ENCODE peak calls at places on chromosomes 2 and 18, in seven cellular contexts. One of them, this sample, is unnamed.

GRCh38 chr2:208466133-208466919 is 59.7 kb downstream of the PTH2R start:
- DNase-seq in kidney: no peak
- DNase-seq in CD8-positive, alpha-beta T cell: no peak
- DNase-seq in progenitor cell of endocrine pancreas: peak
- DNase-seq in lower lobe of right lung: no peak
- DNase-seq in tibial artery: no peak
- DNase-seq in kidney epithelial cell: peak
- DNase-seq in this sample: no peak

GRCh38 chr2:58516695-58517094 is 275.6 kb upstream of the FANCL start:
- DNase-seq in kidney epithelial cell: no peak
- DNase-seq in progenitor cell of endocrine pancreas: no peak
- DNase-seq in CD8-positive, alpha-beta T cell: no peak
- DNase-seq in lower lobe of right lung: no peak
- DNase-seq in kidney: no peak
- DNase-seq in tibial artery: no peak
- DNase-seq in this sample: no peak

GRCh38 chr2:32925283-32925682 is 21.5 kb upstream of the LTBP1 start:
- DNase-seq in kidney: no peak
- DNase-seq in progenitor cell of endocrine pancreas: no peak
- DNase-seq in kidney epithelial cell: no peak
- DNase-seq in lower lobe of right lung: no peak
- DNase-seq in tibial artery: no peak
- DNase-seq in CD8-positive, alpha-beta T cell: no peak
- DNase-seq in this sample: no peak

GRCh38 chr18:70295192-70295522 is 6.3 kb downstream of the SOCS6 start:
- DNase-seq in lower lobe of right lung: no peak
- DNase-seq in tibial artery: no peak
- DNase-seq in progenitor cell of endocrine pancreas: no peak
- DNase-seq in CD8-positive, alpha-beta T cell: no peak
- DNase-seq in kidney: no peak
- DNase-seq in kidney epithelial cell: no peak
- DNase-seq in this sample: no peak

GRCh38 chr2:10375570-10376266 is 72.4 kb downstream of the ODC1 start:
- DNase-seq in tibial artery: no peak
- DNase-seq in lower lobe of right lung: no peak
- DNase-seq in kidney: no peak
- DNase-seq in kidney epithelial cell: no peak
- DNase-seq in progenitor cell of endocrine pancreas: no peak
- DNase-seq in CD8-positive, alpha-beta T cell: no peak
- DNase-seq in this sample: no peak

GRCh38 chr18:58695772-58696171 is 24.5 kb downstream of the MALT1 start:
- DNase-seq in progenitor cell of endocrine pancreas: no peak
- DNase-seq in lower lobe of right lung: no peak
- DNase-seq in kidney: no peak
- DNase-seq in tibial artery: no peak
- DNase-seq in kidney epithelial cell: no peak
- DNase-seq in CD8-positive, alpha-beta T cell: no peak
- DNase-seq in this sample: no peak

GRCh38 chr2:173130521-173131467 is 55.1 kb downstream of the MAP3K20 start:
- DNase-seq in CD8-positive, alpha-beta T cell: no peak
- DNase-seq in lower lobe of right lung: no peak
- DNase-seq in progenitor cell of endocrine pancreas: no peak
- DNase-seq in kidney epithelial cell: no peak
- DNase-seq in tibial artery: no peak
- DNase-seq in kidney: no peak
- DNase-seq in this sample: no peak

GRCh38 chr2:212177724-212178123 is 360.9 kb downstream of the ERBB4 start:
- DNase-seq in progenitor cell of endocrine pancreas: no peak
- DNase-seq in tibial artery: no peak
- DNase-seq in kidney: no peak
- DNase-seq in lower lobe of right lung: no peak
- DNase-seq in CD8-positive, alpha-beta T cell: no peak
- DNase-seq in kidney epithelial cell: no peak
- DNase-seq in this sample: no peak

GRCh38 chr18:2906522-2907458 is 60.0 kb downstream of the EMILIN2 start:
- DNase-seq in tibial artery: no peak
- DNase-seq in kidney epithelial cell: no peak
- DNase-seq in CD8-positive, alpha-beta T cell: peak
- DNase-seq in kidney: peak
- DNase-seq in progenitor cell of endocrine pancreas: peak
- DNase-seq in lower lobe of right lung: peak
- DNase-seq in this sample: no peak

GRCh38 chr2:44163782-44164181 is 4.9 kb upstream of the PPM1B start:
- DNase-seq in progenitor cell of endocrine pancreas: no peak
- DNase-seq in kidney: no peak
- DNase-seq in tibial artery: no peak
- DNase-seq in CD8-positive, alpha-beta T cell: no peak
- DNase-seq in lower lobe of right lung: no peak
- DNase-seq in kidney epithelial cell: no peak
- DNase-seq in this sample: no peak

GRCh38 chr2:183696028-183696427 is 571.8 kb downstream of the NUP35 start:
- DNase-seq in CD8-positive, alpha-beta T cell: no peak
- DNase-seq in lower lobe of right lung: no peak
- DNase-seq in tibial artery: no peak
- DNase-seq in kidney: no peak
- DNase-seq in kidney epithelial cell: no peak
- DNase-seq in progenitor cell of endocrine pancreas: no peak
- DNase-seq in this sample: no peak

GRCh38 chr2:124542932-124543640 is 518.0 kb downstream of the CNTNAP5 start:
- DNase-seq in tibial artery: no peak
- DNase-seq in progenitor cell of endocrine pancreas: no peak
- DNase-seq in kidney epithelial cell: no peak
- DNase-seq in lower lobe of right lung: no peak
- DNase-seq in CD8-positive, alpha-beta T cell: no peak
- DNase-seq in kidney: no peak
- DNase-seq in this sample: no peak

GRCh38 chr2:163735692-163736432 is at the start of gene FIGN:
- DNase-seq in lower lobe of right lung: peak
- DNase-seq in kidney: peak
- DNase-seq in kidney epithelial cell: peak
- DNase-seq in CD8-positive, alpha-beta T cell: no peak
- DNase-seq in tibial artery: peak
- DNase-seq in progenitor cell of endocrine pancreas: peak
- DNase-seq in this sample: peak

GRCh38 chr2:192570786-192571185 is 376.1 kb upstream of the TMEFF2 start:
- DNase-seq in CD8-positive, alpha-beta T cell: no peak
- DNase-seq in lower lobe of right lung: no peak
- DNase-seq in kidney: no peak
- DNase-seq in kidney epithelial cell: no peak
- DNase-seq in progenitor cell of endocrine pancreas: no peak
- DNase-seq in tibial artery: no peak
- DNase-seq in this sample: no peak

GRCh38 chr2:231384970-231385369 is 10.5 kb upstream of the B3GNT7 start:
- DNase-seq in tibial artery: no peak
- DNase-seq in kidney epithelial cell: no peak
- DNase-seq in CD8-positive, alpha-beta T cell: no peak
- DNase-seq in kidney: no peak
- DNase-seq in lower lobe of right lung: no peak
- DNase-seq in progenitor cell of endocrine pancreas: no peak
- DNase-seq in this sample: peak

GRCh38 chr2:176680916-176681315 is 411.7 kb downstream of the MTX2 start:
- DNase-seq in CD8-positive, alpha-beta T cell: no peak
- DNase-seq in tibial artery: no peak
- DNase-seq in lower lobe of right lung: no peak
- DNase-seq in progenitor cell of endocrine pancreas: no peak
- DNase-seq in kidney epithelial cell: no peak
- DNase-seq in kidney: no peak
- DNase-seq in this sample: no peak

GRCh38 chr2:18047896-18048657 is 169.6 kb downstream of the KCNS3 start:
- DNase-seq in progenitor cell of endocrine pancreas: no peak
- DNase-seq in tibial artery: no peak
- DNase-seq in kidney: no peak
- DNase-seq in kidney epithelial cell: peak
- DNase-seq in CD8-positive, alpha-beta T cell: no peak
- DNase-seq in lower lobe of right lung: no peak
- DNase-seq in this sample: peak

GRCh38 chr2:33417093-33417492 is 59.4 kb upstream of the RASGRP3 start:
- DNase-seq in progenitor cell of endocrine pancreas: no peak
- DNase-seq in kidney epithelial cell: no peak
- DNase-seq in tibial artery: no peak
- DNase-seq in lower lobe of right lung: no peak
- DNase-seq in kidney: no peak
- DNase-seq in CD8-positive, alpha-beta T cell: no peak
- DNase-seq in this sample: no peak

GRCh38 chr2:169362346-169363026 is at the start of gene LRP2:
- DNase-seq in lower lobe of right lung: peak
- DNase-seq in CD8-positive, alpha-beta T cell: peak
- DNase-seq in kidney: peak
- DNase-seq in tibial artery: no peak
- DNase-seq in progenitor cell of endocrine pancreas: peak
- DNase-seq in kidney epithelial cell: no peak
- DNase-seq in this sample: no peak

GRCh38 chr2:172578054-172578453 is 22.2 kb downstream of the PDK1 start:
- DNase-seq in lower lobe of right lung: no peak
- DNase-seq in kidney epithelial cell: no peak
- DNase-seq in kidney: no peak
- DNase-seq in CD8-positive, alpha-beta T cell: no peak
- DNase-seq in progenitor cell of endocrine pancreas: no peak
- DNase-seq in tibial artery: no peak
- DNase-seq in this sample: no peak

GRCh38 chr2:26273501-26273900 is 28.8 kb downstream of the HADHB start:
- DNase-seq in CD8-positive, alpha-beta T cell: no peak
- DNase-seq in lower lobe of right lung: no peak
- DNase-seq in kidney: no peak
- DNase-seq in progenitor cell of endocrine pancreas: no peak
- DNase-seq in tibial artery: no peak
- DNase-seq in kidney epithelial cell: no peak
- DNase-seq in this sample: no peak

GRCh38 chr2:96524482-96525210 is 11.9 kb upstream of the ARID5A start:
- DNase-seq in CD8-positive, alpha-beta T cell: no peak
- DNase-seq in kidney epithelial cell: no peak
- DNase-seq in lower lobe of right lung: no peak
- DNase-seq in kidney: no peak
- DNase-seq in progenitor cell of endocrine pancreas: no peak
- DNase-seq in tibial artery: no peak
- DNase-seq in this sample: no peak

GRCh38 chr2:153589586-153589985 is 111.0 kb upstream of the RPRM start:
- DNase-seq in kidney: no peak
- DNase-seq in CD8-positive, alpha-beta T cell: no peak
- DNase-seq in progenitor cell of endocrine pancreas: no peak
- DNase-seq in kidney epithelial cell: no peak
- DNase-seq in tibial artery: no peak
- DNase-seq in lower lobe of right lung: no peak
- DNase-seq in this sample: no peak

GRCh38 chr2:159119652-159120257 is 151.3 kb downstream of the TANC1 start:
- DNase-seq in kidney epithelial cell: no peak
- DNase-seq in lower lobe of right lung: no peak
- DNase-seq in kidney: no peak
- DNase-seq in progenitor cell of endocrine pancreas: no peak
- DNase-seq in tibial artery: no peak
- DNase-seq in CD8-positive, alpha-beta T cell: no peak
- DNase-seq in this sample: peak

DNA sequence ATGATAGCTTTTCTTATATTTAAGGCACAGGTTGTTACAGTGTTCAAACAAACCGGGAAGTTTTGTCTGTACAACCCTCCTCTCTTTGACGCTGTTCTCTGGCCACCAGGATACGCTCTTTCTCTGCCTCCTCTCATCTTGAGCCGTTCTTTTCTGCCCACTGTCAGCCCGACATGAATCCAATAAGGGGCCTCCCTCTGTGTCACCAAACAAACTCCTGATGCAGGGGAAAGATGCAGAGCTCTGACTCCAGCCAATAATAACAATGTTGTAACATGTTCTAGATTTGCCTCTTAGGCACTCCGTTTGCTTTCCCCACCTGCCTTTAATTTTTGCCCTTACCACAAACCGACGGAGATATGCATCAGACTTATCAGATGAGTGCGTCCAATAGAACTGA is 449.3 kb downstream of the SLC4A3 start:
- DNase-seq in kidney epithelial cell: no peak
- DNase-seq in tibial artery: peak
- DNase-seq in kidney: no peak
- DNase-seq in CD8-positive, alpha-beta T cell: no peak
- DNase-seq in progenitor cell of endocrine pancreas: no peak
- DNase-seq in lower lobe of right lung: no peak
- DNase-seq in this sample: peak
- TF ChIP-seq CTCF in kidney epithelial cell: no peak
- TF ChIP-seq CTCF in tibial artery: peak
- TF ChIP-seq CTCF in kidney: no peak
- TF ChIP-seq CTCF in CD8-positive, alpha-beta T cell: no peak
- TF ChIP-seq CTCF in progenitor cell of endocrine pancreas: peak
- TF ChIP-seq CTCF in lower lobe of right lung: no peak
- TF ChIP-seq CTCF in this sample: peak

DNA sequence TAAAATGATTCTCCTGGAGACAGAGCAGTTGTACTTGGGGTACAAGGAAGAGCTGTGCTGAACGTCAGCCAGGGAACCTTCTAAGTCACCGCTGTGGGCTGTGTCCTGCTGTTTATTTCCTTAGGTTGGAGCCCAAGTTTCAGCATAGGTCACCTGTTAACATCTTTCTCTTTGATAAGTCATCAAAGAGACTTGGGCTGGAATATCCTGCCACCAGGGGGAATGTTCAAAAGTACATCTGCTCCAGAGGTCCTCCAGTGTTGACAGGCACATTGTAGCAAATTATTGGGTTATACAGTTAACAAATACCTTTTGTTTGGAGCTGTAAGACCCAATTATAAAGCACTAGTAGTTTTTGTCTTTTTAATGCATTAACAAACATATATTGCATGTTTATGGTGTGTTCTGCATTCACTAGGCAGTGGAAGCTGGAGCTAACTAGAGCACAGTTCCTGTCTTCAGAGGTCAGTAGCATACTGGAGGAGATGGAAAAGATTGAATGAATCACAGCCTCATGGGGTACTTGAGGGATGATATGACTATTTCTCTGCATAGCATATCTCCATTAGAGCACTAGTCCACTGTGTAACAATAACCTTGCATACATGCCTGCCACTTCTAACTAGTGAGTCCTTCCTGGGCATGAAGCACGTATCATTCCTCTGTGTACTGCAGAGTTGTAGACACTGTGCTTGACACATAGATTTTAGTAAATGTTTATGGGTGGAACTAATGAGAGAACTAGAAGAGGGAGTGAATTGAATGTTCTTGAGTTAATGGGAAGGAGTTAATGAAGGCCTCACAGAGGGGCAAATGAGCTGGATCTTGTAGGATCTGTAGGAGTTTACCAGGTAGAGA is 182.1 kb downstream of the AGAP1 start:
- DNase-seq in kidney: no peak
- DNase-seq in lower lobe of right lung: no peak
- DNase-seq in progenitor cell of endocrine pancreas: no peak
- DNase-seq in kidney epithelial cell: no peak
- DNase-seq in CD8-positive, alpha-beta T cell: no peak
- DNase-seq in tibial artery: no peak
- DNase-seq in this sample: peak
- TF ChIP-seq CTCF in kidney: no peak
- TF ChIP-seq CTCF in lower lobe of right lung: no peak
- TF ChIP-seq CTCF in progenitor cell of endocrine pancreas: no peak
- TF ChIP-seq CTCF in kidney epithelial cell: no peak
- TF ChIP-seq CTCF in CD8-positive, alpha-beta T cell: no peak
- TF ChIP-seq CTCF in tibial artery: no peak
- TF ChIP-seq CTCF in this sample: peak

GRCh38 chr2:46294185-46294836 is 2.9 kb upstream of the EPAS1 start:
- DNase-seq in progenitor cell of endocrine pancreas: no peak
- DNase-seq in tibial artery: no peak
- DNase-seq in CD8-positive, alpha-beta T cell: peak
- DNase-seq in kidney: no peak
- DNase-seq in lower lobe of right lung: no peak
- DNase-seq in kidney epithelial cell: no peak
- DNase-seq in this sample: no peak
- TF ChIP-seq CTCF in progenitor cell of endocrine pancreas: peak
- TF ChIP-seq CTCF in tibial artery: peak
- TF ChIP-seq CTCF in CD8-positive, alpha-beta T cell: no peak
- TF ChIP-seq CTCF in kidney: peak
- TF ChIP-seq CTCF in lower lobe of right lung: peak
- TF ChIP-seq CTCF in kidney epithelial cell: peak
- TF ChIP-seq CTCF in this sample: peak

GRCh38 chr18:22108674-22109073 is 60.7 kb upstream of the GATA6 start:
- DNase-seq in CD8-positive, alpha-beta T cell: no peak
- DNase-seq in kidney epithelial cell: no peak
- DNase-seq in progenitor cell of endocrine pancreas: no peak
- DNase-seq in lower lobe of right lung: no peak
- DNase-seq in tibial artery: no peak
- DNase-seq in kidney: no peak
- DNase-seq in this sample: no peak
- TF ChIP-seq CTCF in CD8-positive, alpha-beta T cell: no peak
- TF ChIP-seq CTCF in kidney epithelial cell: peak
- TF ChIP-seq CTCF in progenitor cell of endocrine pancreas: no peak
- TF ChIP-seq CTCF in lower lobe of right lung: no peak
- TF ChIP-seq CTCF in tibial artery: no peak
- TF ChIP-seq CTCF in kidney: no peak
- TF ChIP-seq CTCF in this sample: peak

This sample was measured in HFFc6.